ENCODE peak calls at places on chromosomes 2 and 18, in four cellular contexts. F is tibial artery, H is thoracic aorta, G is GM12891. N is an unnamed sample.

GRCh38 chr2:105872142-105872728 is 127.5 kb downstream of the NCK2 start:
- DNase-seq in F (no peak), H (no peak), G (no peak), N (no peak)

GRCh38 chr2:890791-891190 is 59.9 kb upstream of the SNTG2 start:
- DNase-seq in F (no peak), H (no peak), G (no peak), N (no peak)

GRCh38 chr2:48971801-48972200 is 182.5 kb downstream of the FSHR start:
- DNase-seq in F (no peak), H (no peak), G (no peak), N (no peak)

GRCh38 chr2:70948350-70949003 is 12.8 kb downstream of the ATP6V1B1 start:
- DNase-seq in G (peak), F (peak), H (no peak), N (peak)

GRCh38 chr18:34697233-34697632 is 12.9 kb upstream of the DTNA start:
- DNase-seq in G (no peak), F (no peak), H (no peak), N (no peak)

GRCh38 chr2:223010641-223011040 is 41.3 kb upstream of the KCNE4 start:
- DNase-seq in F (no peak), G (no peak), H (no peak), N (no peak)

GRCh38 chr18:4017479-4017878 is 437.6 kb downstream of the DLGAP1 start:
- DNase-seq in F (no peak), G (no peak), H (no peak), N (no peak)

GRCh38 chr2:162333968-162334367 is 10.0 kb upstream of the GCA start:
- DNase-seq in F (no peak), H (no peak), G (no peak), N (no peak)

GRCh38 chr2:97957432-97958183 is 38.1 kb downstream of the TMEM131 start:
- DNase-seq in F (no peak), H (no peak), G (no peak), N (no peak)

GRCh38 chr2:62747876-62748275 is 42.4 kb downstream of the EHBP1 start:
- DNase-seq in F (no peak), G (no peak), H (no peak), N (no peak)

GRCh38 chr2:108835038-108835437 is 48.5 kb downstream of the CCDC138 start:
- DNase-seq in H (no peak), F (no peak), G (no peak), N (no peak)

GRCh38 chr2:1979101-1979500 is 234.8 kb upstream of the PXDN start:
- DNase-seq in H (no peak), G (no peak), F (no peak), N (no peak)

GRCh38 chr2:241017228-241017940 is 19.0 kb downstream of the SNED1 start:
- DNase-seq in H (no peak), F (peak), G (no peak), N (no peak)

GRCh38 chr2:231671617-231672350 is 36.5 kb upstream of the PTMA start:
- DNase-seq in G (no peak), F (no peak), H (no peak), N (peak)

GRCh38 chr18:54742120-54742519 is 86.2 kb upstream of the RAB27B start:
- DNase-seq in H (no peak), G (no peak), F (no peak), N (no peak)

GRCh38 chr2:190530211-190530639 is 4.3 kb downstream of the NEMP2 start:
- DNase-seq in G (no peak), H (no peak), F (no peak), N (no peak)

GRCh38 chr2:143259368-143259958 is 130.2 kb downstream of the ARHGAP15 start:
- DNase-seq in F (peak), G (no peak), H (peak), N (peak)

N was measured in stimulated activated naive B cell treated with anti-CD40 and anti-IgM and Interleukin-4, amounts not matched to agents 10 μg/mL and 1 μg/mL and 100 μg/mL, for 72 hours.